ENCODE peak calls at places on chromosome 3, in four cellular contexts. O is choroid plexus epithelial cell, L is breast epithelium, V is IMR-90. E is an unnamed sample.

GRCh38 chr3:40109641-40110490 is 199.6 kb upstream of the EIF1B start:
- DNase-seq in O (no peak), L (no peak), V (no peak), E (no peak)

GRCh38 chr3:66473637-66474036 is 27.2 kb downstream of the LRIG1 start:
- DNase-seq in O (peak), L (no peak), V (peak), E (no peak)

GRCh38 chr3:56930706-56931105 is 129.0 kb upstream of the ARHGEF3 start:
- DNase-seq in O (no peak), L (no peak), V (no peak), E (peak)

GRCh38 chr3:45105855-45106655 is 40.1 kb downstream of the CDCP1 start:
- DNase-seq in O (peak), L (no peak), V (peak), E (peak)

GRCh38 chr3:46924921-46925584 is 47.5 kb downstream of the PTH1R start:
- DNase-seq in O (no peak), L (no peak), V (no peak), E (no peak)

GRCh38 chr3:126077754-126078153 is 6.2 kb downstream of the SLC41A3 start:
- DNase-seq in O (no peak), L (no peak), V (no peak), E (no peak)

GRCh38 chr3:85681906-85682305 is 723.1 kb downstream of the CADM2 start:
- DNase-seq in O (no peak), L (no peak), V (no peak), E (no peak)

GRCh38 chr3:46846624-46847542 is 16.4 kb downstream of the MYL3 start:
- DNase-seq in O (no peak), L (no peak), V (no peak), E (no peak)

GRCh38 chr3:32553459-32553858 is 17.2 kb downstream of the DYNC1LI1 start:
- DNase-seq in O (no peak), L (no peak), V (no peak), E (no peak)

GRCh38 chr3:87333393-87333892 is 57.1 kb upstream of the POU1F1 start:
- DNase-seq in O (peak), L (no peak), V (peak), E (peak)

GRCh38 chr3:100027321-100027720 is 87.0 kb downstream of the FILIP1L start:
- DNase-seq in O (peak), L (no peak), V (peak), E (no peak)

GRCh38 chr3:31567036-31567435 is 34.3 kb downstream of the STT3B start:
- DNase-seq in O (no peak), L (no peak), V (no peak), E (peak)

GRCh38 chr3:171417813-171418212 is 42.4 kb downstream of the TNIK start:
- DNase-seq in O (peak), L (no peak), V (peak), E (peak)

GRCh38 chr3:150699068-150699635 is 4.6 kb downstream of the ERICH6 start:
- DNase-seq in O (peak), L (no peak), V (peak), E (peak)

GRCh38 chr3:183618542-183618941 is 16.9 kb upstream of the KLHL24 start:
- DNase-seq in O (no peak), L (no peak), V (no peak), E (no peak)

GRCh38 chr3:183533410-183534132 is 21.9 kb downstream of the KLHL6 start:
- DNase-seq in O (peak), L (no peak), V (no peak), E (no peak)

GRCh38 chr3:15291589-15292541 is 40.5 kb downstream of the SH3BP5 start:
- DNase-seq in O (peak), L (no peak), V (no peak), E (no peak)

GRCh38 chr3:171649282-171649681 is 161.0 kb downstream of the PLD1 start:
- DNase-seq in O (no peak), L (no peak), V (no peak), E (no peak)

GRCh38 chr3:52064561-52064960 is 8.2 kb upstream of the DUSP7 start:
- DNase-seq in O (no peak), L (no peak), V (no peak), E (no peak)

GRCh38 chr3:140816804-140817203 is 124.8 kb upstream of the SLC25A36 start:
- DNase-seq in O (no peak), L (no peak), V (no peak), E (no peak)

GRCh38 chr3:188700497-188700896 is 471.3 kb upstream of the TPRG1 start:
- DNase-seq in O (no peak), L (no peak), V (no peak), E (no peak)

GRCh38 chr3:46851364-46852328 is 11.6 kb downstream of the MYL3 start:
- DNase-seq in O (no peak), L (peak), V (no peak), E (no peak)

GRCh38 chr3:72872183-72872582 is 15.7 kb upstream of the GXYLT2 start:
- DNase-seq in O (no peak), L (no peak), V (peak), E (no peak)

GRCh38 chr3:174488527-174488926 is 370.6 kb upstream of the NAALADL2 start:
- DNase-seq in O (peak), L (no peak), V (peak), E (no peak)

GRCh38 chr3:100737334-100737733 is 28.0 kb downstream of the TFG start:
- DNase-seq in O (peak), L (no peak), V (peak), E (peak)

GRCh38 chr3:65951836-65952505 is 86.7 kb downstream of the MAGI1 start:
- DNase-seq in O (peak), L (no peak), V (peak), E (peak)

GRCh38 chr3:178063475-178063874 is 472.8 kb upstream of the KCNMB2 start:
- DNase-seq in O (no peak), L (no peak), V (peak), E (peak)

GRCh38 chr3:131821376-131821775 is 213.4 kb downstream of the CPNE4 start:
- DNase-seq in O (no peak), L (no peak), V (no peak), E (no peak)

GRCh38 chr3:38131621-38132369 is 5.1 kb downstream of the ACAA1 start:
- DNase-seq in O (peak), L (no peak), V (peak), E (peak)

GRCh38 chr3:107117922-107118576 is 259.2 kb upstream of the CCDC54 start:
- DNase-seq in O (peak), L (no peak), V (peak), E (peak)

GRCh38 chr3:15606434-15606891 is 4.9 kb downstream of the BTD start:
- DNase-seq in O (peak), L (no peak), V (no peak), E (peak)

GRCh38 chr3:79236488-79236887 is 531.3 kb downstream of the ROBO1 start:
- DNase-seq in O (peak), L (no peak), V (peak), E (no peak)

GRCh38 chr3:37991823-37992222 is 1.2 kb downstream of the VILL start:
- DNase-seq in O (no peak), L (no peak), V (no peak), E (no peak)

GRCh38 chr3:39960515-39961403 is 151.3 kb downstream of the MYRIP start:
- DNase-seq in O (no peak), L (no peak), V (no peak), E (no peak)

GRCh38 chr3:107143206-107143605 is 234.0 kb upstream of the CCDC54 start:
- DNase-seq in O (no peak), L (no peak), V (no peak), E (no peak)

DNA sequence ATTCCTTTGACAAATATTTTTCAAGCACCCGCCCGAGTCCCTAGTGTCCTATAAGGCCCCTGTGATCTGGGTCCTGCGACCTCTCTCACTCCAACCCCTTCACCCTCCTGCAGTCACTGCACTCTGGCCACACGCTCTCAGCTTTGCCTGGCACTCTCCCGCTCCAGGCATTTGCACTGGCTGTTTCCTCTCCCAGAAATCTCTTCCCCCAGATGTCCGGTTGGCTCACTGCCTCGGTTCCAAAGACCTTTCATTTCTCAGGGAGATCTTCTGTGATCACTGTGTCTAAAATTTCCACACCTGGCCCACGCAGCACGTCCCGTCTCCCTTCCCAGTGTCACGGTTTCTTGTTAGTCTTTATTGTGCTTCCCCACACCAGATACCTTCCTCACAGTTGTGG is 97.4 kb downstream of the WNT7A start:
- DNase-seq in O (no peak), L (peak), V (no peak), E (no peak)
- H3K4me3 ChIP-seq in O (no peak), L (no peak), V (no peak), E (no peak)

GRCh38 chr3:11195721-11196332 is 41.5 kb downstream of the HRH1 start:
- DNase-seq in O (peak), L (no peak), V (peak), E (no peak)
- H3K4me3 ChIP-seq in O (peak), L (peak), V (peak), E (no peak)

GRCh38 chr3:58596828-58597518 is 19.8 kb upstream of the FAM107A start:
- DNase-seq in O (no peak), L (no peak), V (no peak), E (no peak)

GRCh38 chr3:58588030-58588614 is 10.9 kb upstream of the FAM107A start:
- DNase-seq in O (peak), L (no peak), V (peak), E (peak)

GRCh38 chr3:58594117-58594516 is 16.9 kb upstream of the FAM107A start:
- DNase-seq in O (no peak), L (no peak), V (no peak), E (no peak)

GRCh38 chr3:58586776-58587192 is 9.6 kb upstream of the FAM107A start:
- DNase-seq in O (no peak), L (no peak), V (no peak), E (no peak)

DNA sequence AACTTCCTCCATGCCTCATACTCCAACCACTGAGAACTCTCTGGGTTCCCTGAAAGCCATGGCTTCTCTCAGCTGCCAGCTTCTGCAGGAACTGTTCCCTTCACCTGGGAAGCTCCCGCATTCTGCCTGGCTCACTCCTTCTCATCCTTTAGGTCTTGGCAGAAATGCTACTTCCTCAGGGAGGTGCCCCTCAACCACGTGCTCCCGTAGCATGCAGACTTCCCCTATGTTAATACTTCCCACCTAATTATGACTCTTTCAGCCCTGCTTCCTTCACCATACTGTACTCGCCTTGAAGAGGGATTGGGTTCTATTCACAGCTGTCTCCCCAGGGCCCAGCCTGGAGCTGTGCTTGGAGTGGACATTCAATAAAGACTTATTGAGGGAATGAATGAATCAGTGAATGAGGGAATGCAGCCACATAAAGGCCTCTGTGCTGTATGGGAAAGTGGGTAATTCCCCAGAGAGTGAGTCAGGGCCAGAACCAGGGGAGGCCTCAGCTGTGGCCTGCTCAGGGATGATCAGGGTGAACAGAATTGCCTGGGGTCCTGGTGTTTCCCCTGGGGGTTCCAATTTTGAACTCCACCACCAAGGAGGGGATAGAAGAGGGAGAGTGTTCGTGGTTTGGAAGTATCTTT is 14.4 kb upstream of the FAM107A start:
- DNase-seq in O (no peak), L (no peak), V (no peak), E (no peak)
- H3K4me3 ChIP-seq in O (no peak), L (no peak), V (no peak), E (no peak)

DNA sequence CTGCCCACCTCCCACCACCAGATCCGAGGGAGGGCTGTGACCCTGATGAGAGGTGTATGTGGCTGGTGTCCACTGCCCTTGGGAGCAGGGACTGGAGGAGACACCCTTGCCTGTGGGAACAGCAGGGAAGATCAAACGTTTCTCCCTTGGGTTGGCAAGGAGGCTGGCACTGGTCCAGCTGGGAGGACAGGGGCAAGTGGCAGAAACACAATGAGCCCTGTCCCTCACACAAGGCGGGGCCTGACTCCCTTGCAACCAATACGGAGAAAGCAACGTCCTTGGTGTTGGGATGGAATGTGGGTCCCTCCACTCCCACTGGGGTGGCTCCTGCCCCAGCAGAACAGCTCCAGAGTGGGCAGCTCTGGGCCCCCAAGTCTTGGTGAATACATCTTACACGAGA is 5.2 kb downstream of the HYAL2 start:
- DNase-seq in O (no peak), L (no peak), V (no peak), E (no peak)
- H3K4me3 ChIP-seq in O (no peak), L (peak), V (no peak), E (no peak)